ENCODE peak calls at places on chromosomes 11 and 22, in seven cellular contexts. J, L, V, K, F, A and S are unnamed samples.
A peak's percentile ranks its signal among the peaks of the same experiment; 100 is the strongest.

GRCh38 chr11:11584446-11584810 is 37.4 kb downstream of the GALNT18 start:
- DNase-seq in F (no peak), A (no peak), V (peak; percentile 79), K (peak; percentile 63), L (no peak), J (no peak), S (no peak)

GRCh38 chr22:34429314-34429713 is 509.0 kb upstream of the LARGE1 start:
- DNase-seq in A (no peak), V (no peak), L (no peak), K (no peak), F (no peak), J (no peak), S (no peak)

GRCh38 chr22:49289822-49290221 is 537.9 kb downstream of the BRD1 start:
- DNase-seq in F (no peak), K (no peak), L (no peak), J (peak; percentile 47), V (no peak), A (no peak), S (no peak)

GRCh38 chr22:22460635-22461034 is 47.9 kb downstream of the ZNF280B start:
- DNase-seq in V (peak; percentile 7), L (no peak), K (no peak), F (no peak), J (no peak), A (no peak), S (no peak)

GRCh38 chr11:12287009-12287373 is 90.4 kb upstream of the PARVA start:
- DNase-seq in L (peak; percentile 46), F (no peak), K (peak; percentile 47), J (peak; percentile 49), A (no peak), V (peak; percentile 97), S (peak; percentile 41)

GRCh38 chr11:44949160-44950035 is 1.3 kb downstream of the TP53I11 start:
- DNase-seq in L (no peak), F (peak; percentile 44), A (no peak), V (peak; percentile 64), K (no peak), J (no peak), S (no peak)

GRCh38 chr22:16970446-16970845 is 37.6 kb downstream of the GAB4 start:
- DNase-seq in V (no peak), J (no peak), A (no peak), F (no peak), L (no peak), K (no peak), S (no peak)

GRCh38 chr11:6618117-6619020 is 853 bp downstream of the TPP1 start:
- DNase-seq in J (no peak), F (no peak), L (no peak), A (no peak), V (peak; percentile 89), K (no peak), S (no peak)

GRCh38 chr11:129365816-129366215 is 9.8 kb upstream of the BARX2 start:
- DNase-seq in V (no peak), L (no peak), F (no peak), K (no peak), A (no peak), J (no peak), S (no peak)

GRCh38 chr22:35377735-35378134 is 3.2 kb upstream of the HMOX1 start:
- DNase-seq in V (no peak), F (no peak), J (no peak), L (no peak), A (no peak), K (no peak), S (no peak)

GRCh38 chr11:60966867-60967266 is 4.6 kb upstream of the CD6 start:
- DNase-seq in A (no peak), F (no peak), V (no peak), K (no peak), L (no peak), J (no peak), S (no peak)

GRCh38 chr11:124915541-124916369 is 3.3 kb upstream of the HEPN1 start:
- DNase-seq in F (no peak), J (peak; percentile 18), A (no peak), K (no peak), L (no peak), V (peak; percentile 25), S (no peak)

GRCh38 chr11:16744128-16744725 is 5.8 kb downstream of the C11orf58 start:
- DNase-seq in F (no peak), J (no peak), K (no peak), L (no peak), V (no peak), A (no peak), S (no peak)

GRCh38 chr11:16738949-16739262 is 459 bp downstream of the C11orf58 start:
- DNase-seq in L (no peak), A (no peak), J (no peak), K (no peak), F (no peak), V (no peak), S (no peak)

GRCh38 chr11:16743478-16743877 is 5.0 kb downstream of the C11orf58 start:
- DNase-seq in A (no peak), K (no peak), F (no peak), L (no peak), J (no peak), V (no peak), S (no peak)

GRCh38 chr11:16739326-16739875 is 954 bp downstream of the C11orf58 start:
- DNase-seq in L (no peak), K (no peak), F (no peak), A (no peak), J (no peak), V (peak; percentile 46), S (no peak)

DNA sequence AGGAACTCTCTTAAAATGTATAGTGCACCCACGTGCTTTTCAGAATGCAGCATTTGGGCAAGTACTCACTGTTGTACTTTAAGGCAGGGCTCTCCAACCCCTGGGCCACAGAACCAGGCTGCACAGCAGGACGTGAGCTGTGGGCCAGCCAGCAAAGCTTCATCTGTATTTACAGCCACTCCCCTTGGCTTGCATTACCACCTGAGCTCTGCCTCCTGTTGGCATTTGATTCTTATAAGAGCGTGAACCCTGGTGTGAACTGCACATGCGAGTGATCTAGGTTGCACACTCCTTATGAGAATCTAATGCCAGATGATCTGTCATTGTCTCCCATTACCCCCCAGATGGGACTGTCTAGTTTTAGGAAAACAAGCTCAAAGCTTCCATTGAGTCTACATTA is 3.0 kb downstream of the C11orf58 start:
- DNase-seq in K (no peak), V (no peak), L (no peak), A (no peak), F (no peak), J (no peak), S (no peak)
- H3K4me3 ChIP-seq in K (no peak overlapping the region), V (no peak overlapping the region), L (peak overlapping the region; percentile 9), A (no peak overlapping the region), F (no peak overlapping the region), J (no peak overlapping the region), S (no peak overlapping the region)

DNA sequence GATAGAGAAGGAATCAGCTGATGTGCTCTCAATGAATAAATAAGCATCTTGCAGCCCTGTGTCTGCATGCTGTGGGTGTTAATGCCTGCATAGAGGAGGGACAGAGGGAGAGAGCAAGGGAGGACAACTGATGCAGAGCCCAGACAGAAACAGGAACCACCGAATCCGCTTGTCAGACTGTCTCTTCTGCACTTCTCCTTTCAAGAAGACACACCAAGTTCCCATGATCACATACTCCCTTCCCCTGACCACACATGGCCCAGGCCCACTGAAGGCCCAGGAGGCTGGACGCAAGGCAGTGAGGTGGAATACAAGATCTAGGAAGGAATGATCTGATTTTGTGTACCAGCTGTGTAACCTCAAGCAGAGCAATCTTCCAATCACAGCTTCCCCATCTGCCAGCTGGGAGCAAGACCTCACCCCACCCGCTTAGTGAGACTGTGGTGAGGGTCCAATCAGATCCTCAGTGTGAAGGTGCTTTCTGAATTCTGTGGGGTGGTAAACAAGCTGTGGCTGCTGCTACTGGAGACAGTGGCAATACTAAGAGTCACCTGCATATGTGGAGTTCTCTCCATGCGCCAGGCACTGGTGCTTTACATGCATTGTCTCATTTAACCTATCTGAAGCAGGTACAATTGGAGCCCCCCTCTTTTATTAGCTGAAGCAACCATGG is 50.5 kb downstream of the CWC15 start:
- DNase-seq in J (no peak), L (no peak), A (no peak), K (no peak), V (no peak), F (no peak), S (no peak)
- H3K4me1 ChIP-seq in J (peaks cover 18% of the 10 kb centered on the region), L (peaks cover 16% of the 10 kb centered on the region), A (peaks cover 8% of the 10 kb centered on the region), K (no peaks in the 10 kb centered on the region), V (peaks cover 5% of the 10 kb centered on the region), F (peaks cover 19% of the 10 kb centered on the region), S (peaks cover 17% of the 10 kb centered on the region)

GRCh38 chr11:1302041-1302460 is 7.4 kb downstream of the TOLLIP start:
- DNase-seq in K (no peak), V (no peak), F (no peak), A (no peak), J (peak; percentile 60), L (no peak), S (no peak)

GRCh38 chr11:1302461-1303073 is 6.9 kb downstream of the TOLLIP start:
- DNase-seq in J (peak; percentile 73), A (no peak), L (no peak), K (no peak), V (no peak), F (no peak), S (no peak)

GRCh38 chr11:1304376-1304775 is 5.1 kb downstream of the TOLLIP start:
- DNase-seq in V (no peak), A (no peak), J (peak; percentile 57), L (no peak), F (no peak), K (no peak), S (no peak)

GRCh38 chr11:1303973-1304372 is 5.5 kb downstream of the TOLLIP start:
- DNase-seq in K (no peak), J (peak; percentile 73), F (peak; percentile 21), A (no peak), L (no peak), V (peak; percentile 17), S (no peak)

DNA sequence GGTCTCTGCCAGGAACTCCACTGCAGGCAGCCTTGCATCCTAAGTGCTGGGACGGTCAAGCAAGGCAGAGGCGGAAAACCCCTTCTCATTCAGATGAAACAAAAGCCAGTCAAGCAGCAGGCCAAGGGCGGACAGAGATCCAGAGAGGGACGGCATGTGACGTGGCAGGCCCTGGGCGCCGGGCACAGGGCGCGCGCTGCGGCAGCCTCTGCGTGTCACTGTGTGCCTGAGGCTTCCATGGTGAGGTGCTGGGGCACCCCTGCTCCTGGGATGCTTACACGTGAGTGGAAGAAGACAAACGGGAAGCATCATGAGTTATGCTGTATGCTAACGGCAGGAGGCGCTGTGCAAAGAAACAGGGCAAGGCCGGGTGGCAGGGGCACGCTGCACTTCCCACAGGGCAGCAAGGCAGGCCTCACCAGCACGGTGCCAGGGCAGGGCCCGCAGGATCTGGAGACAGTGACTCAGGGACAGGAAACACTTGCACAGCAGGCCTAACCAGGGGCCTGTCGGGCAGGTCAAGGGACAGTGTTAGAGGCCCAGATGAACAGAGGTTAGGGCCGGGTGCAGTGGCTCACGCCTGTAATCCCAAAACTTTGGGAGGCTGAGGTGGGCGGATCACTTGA is 6.1 kb downstream of the TOLLIP start:
- DNase-seq in L (no peak), A (no peak), J (peak; percentile 80), V (no peak), K (no peak), F (peak; percentile 10), S (no peak)
- TF ChIP-seq CTCF in L (no peak), A (no peak), J (peak; percentile 20), V (peak; percentile 14), K (peak; percentile 94), F (no peak), S (no peak)

DNA sequence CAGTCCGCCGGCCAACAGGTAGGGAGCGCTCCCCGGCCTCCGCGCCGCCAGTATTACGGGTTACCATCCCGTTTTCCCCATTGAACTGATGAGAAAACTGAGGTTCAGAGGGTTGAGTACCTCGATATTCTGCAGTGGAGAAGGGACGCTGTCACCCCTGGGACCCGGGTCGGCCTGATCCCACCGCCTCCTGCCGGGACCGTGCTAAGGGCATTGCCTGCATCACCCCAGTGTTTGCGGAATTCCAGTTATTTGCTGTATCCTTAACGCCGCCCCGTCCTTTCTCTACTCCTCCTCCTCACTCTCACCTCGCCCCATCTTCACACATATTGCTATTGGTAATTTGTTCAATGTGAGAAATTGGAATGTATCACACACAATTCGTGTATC is 370 bp upstream of the A4GALT start:
- DNase-seq in V (peak; percentile 21), L (no peak), F (no peak), A (no peak), K (no peak), J (no peak), S (no peak)
- H3K4me3 ChIP-seq in V (peak overlapping the region; percentile 90), L (peak overlapping the region; percentile 85), F (peak overlapping the region; percentile 100), A (peak overlapping the region; percentile 68), K (peak overlapping the region; percentile 60), J (peak overlapping the region; percentile 61), S (peak overlapping the region; percentile 96)